ENCODE peak calls at places on chromosomes 3 and 15, in six cellular contexts. L is stomach; B is breast epithelium; Y is CD8-positive, alpha-beta T cell; K is endodermal cell; P is heart right ventricle. V is an unnamed sample.
A peak's percentile ranks its signal among the peaks of the same experiment; 100 is the strongest.

GRCh38 chr15:101698314-101698713 is 26.0 kb downstream of the TARS3 start:
- DNase-seq in B (no peak), P (no peak), L (no peak), Y (no peak), K (no peak), V (no peak)

GRCh38 chr15:74619916-74620635 is 4.4 kb downstream of the CLK3 start:
- DNase-seq in B (no peak), L (no peak), Y (no peak), P (no peak), K (no peak), V (no peak)

GRCh38 chr15:25542648-25543047 is 103.8 kb upstream of the UBE3A start:
- DNase-seq in L (no peak), P (no peak), Y (no peak), B (no peak), K (no peak), V (no peak)

GRCh38 chr3:173238091-173238490 is 97.1 kb upstream of the SPATA16 start:
- DNase-seq in Y (no peak), B (no peak), K (no peak), L (no peak), P (no peak), V (no peak)

GRCh38 chr3:59998040-59998439 is 948.2 kb upstream of the CFAP20DC start:
- DNase-seq in Y (no peak), K (no peak), P (no peak), L (no peak), B (no peak), V (no peak)

GRCh38 chr3:11389570-11390268 is 117.5 kb downstream of the ATG7 start:
- DNase-seq in L (no peak), P (no peak), K (no peak), B (no peak), Y (no peak), V (no peak)

GRCh38 chr15:77535845-77536244 is 96.9 kb downstream of the LINGO1 start:
- DNase-seq in Y (no peak), K (peak; percentile 53), B (no peak), L (no peak), P (no peak), V (no peak)

GRCh38 chr3:197356741-197357140 is 58.3 kb upstream of the DLG1 start:
- DNase-seq in B (no peak), K (no peak), L (no peak), P (no peak), Y (no peak), V (no peak)

GRCh38 chr3:181694805-181695660 is 16.7 kb upstream of the SOX2 start:
- DNase-seq in L (peak; percentile 47), B (peak; percentile 72), Y (no peak), K (peak; percentile 91), P (peak; percentile 48), V (no peak)

GRCh38 chr3:2823016-2823415 is 287.2 kb downstream of the IL5RA start:
- DNase-seq in K (no peak), L (no peak), Y (no peak), B (no peak), P (no peak), V (no peak)

GRCh38 chr15:55993804-55994539 is 560 bp upstream of the NEDD4 start:
- DNase-seq in B (no peak), K (peak; percentile 82), P (no peak), L (no peak), Y (no peak), V (no peak)

GRCh38 chr15:78205856-78206255 is 28.5 kb downstream of the ACSBG1 start:
- DNase-seq in K (no peak), B (peak; percentile 43), L (peak; percentile 23), Y (no peak), P (no peak), V (no peak)

GRCh38 chr3:100269410-100270217 is 8.8 kb downstream of the TBC1D23 start:
- DNase-seq in L (no peak), Y (no peak), K (no peak), B (no peak), P (no peak), V (no peak)

GRCh38 chr3:139559541-139559940 is 20.0 kb upstream of the RBP1 start:
- DNase-seq in Y (no peak), L (no peak), B (no peak), P (no peak), K (no peak), V (no peak)

GRCh38 chr3:169744332-169745054 is 20.4 kb downstream of the TERC start:
- DNase-seq in L (no peak), P (no peak), B (no peak), Y (no peak), K (no peak), V (no peak)

GRCh38 chr3:164179110-164179774 is 899.1 kb downstream of the SI start:
- DNase-seq in K (no peak), P (no peak), Y (no peak), B (no peak), L (no peak), V (no peak)

GRCh38 chr15:23866832-23867231 is 179.7 kb upstream of the NDN start:
- DNase-seq in B (no peak), L (no peak), Y (no peak), P (no peak), K (no peak), V (no peak)

GRCh38 chr15:54644796-54645195 is 551.9 kb downstream of the RSL24D1 start:
- DNase-seq in P (no peak), Y (no peak), K (no peak), B (no peak), L (no peak), V (no peak)

GRCh38 chr15:38636597-38636996 is 72.0 kb upstream of the RASGRP1 start:
- DNase-seq in B (no peak), Y (no peak), L (no peak), P (no peak), K (no peak), V (no peak)

GRCh38 chr15:33242669-33243191 is 48.2 kb upstream of the FMN1 start:
- DNase-seq in P (no peak), K (peak; percentile 58), B (no peak), L (no peak), Y (no peak), V (no peak)

GRCh38 chr3:160225181-160226025 is at the start of gene C3orf80:
- DNase-seq in B (no peak), P (peak; percentile 41), Y (peak; percentile 23), K (peak; percentile 91), L (peak; percentile 77), V (no peak)

GRCh38 chr15:68930268-68931022 is at the start of gene SPESP1:
- DNase-seq in L (peak; percentile 49), Y (peak; percentile 42), P (peak; percentile 85), B (no peak), K (no peak), V (no peak)

GRCh38 chr3:7015683-7016440 is 154.9 kb downstream of the GRM7 start:
- DNase-seq in L (no peak), K (no peak), B (no peak), P (no peak), Y (no peak), V (no peak)

GRCh38 chr3:54211097-54211496 is 88.7 kb downstream of the CACNA2D3 start:
- DNase-seq in P (no peak), L (no peak), B (no peak), Y (no peak), K (no peak), V (no peak)

GRCh38 chr3:35635407-35635806 is 3.9 kb upstream of the ARPP21 start:
- DNase-seq in K (no peak), P (no peak), B (no peak), L (no peak), Y (no peak), V (no peak)

GRCh38 chr15:39756806-39757522 is 25.7 kb downstream of the FSIP1 start:
- DNase-seq in Y (peak; percentile 33), P (no peak), K (no peak), L (no peak), B (no peak), V (no peak)

GRCh38 chr3:119322021-119322522 is 27.9 kb downstream of the ARHGAP31 start:
- DNase-seq in Y (no peak), B (no peak), K (no peak), L (no peak), P (no peak), V (no peak)

GRCh38 chr3:119323401-119324107 is 29.4 kb downstream of the ARHGAP31 start:
- DNase-seq in P (no peak), Y (no peak), L (no peak), B (no peak), K (peak; percentile 80), V (no peak)

GRCh38 chr3:119324899-119325298 is 30.7 kb downstream of the ARHGAP31 start:
- DNase-seq in L (no peak), K (no peak), B (no peak), P (no peak), Y (no peak), V (no peak)

GRCh38 chr3:119319311-119319710 is 25.1 kb downstream of the ARHGAP31 start:
- DNase-seq in Y (no peak), P (no peak), L (no peak), K (no peak), B (no peak), V (no peak)

GRCh38 chr3:119322523-119323400 is 28.6 kb downstream of the ARHGAP31 start:
- DNase-seq in B (peak; percentile 65), K (peak; percentile 93), Y (peak; percentile 92), L (peak; percentile 83), P (peak; percentile 90), V (peak; percentile 62)
- H3K27ac ChIP-seq in B (peak overlapping the region; percentile 98), K (peak overlapping the region; percentile 64), Y (peak overlapping the region; percentile 57), L (peak overlapping the region; percentile 84), P (peak overlapping the region; percentile 78), V (peak overlapping the region; percentile 87)

GRCh38 chr3:188006726-188007393 is 147.1 kb upstream of the LPP start:
- DNase-seq in L (no peak), P (peak; percentile 35), K (no peak), B (no peak), Y (no peak), V (no peak)
- TF ChIP-seq CTCF in L (no peak), P (no peak), K (no peak), B (no peak), Y (no peak), V (no peak)

DNA sequence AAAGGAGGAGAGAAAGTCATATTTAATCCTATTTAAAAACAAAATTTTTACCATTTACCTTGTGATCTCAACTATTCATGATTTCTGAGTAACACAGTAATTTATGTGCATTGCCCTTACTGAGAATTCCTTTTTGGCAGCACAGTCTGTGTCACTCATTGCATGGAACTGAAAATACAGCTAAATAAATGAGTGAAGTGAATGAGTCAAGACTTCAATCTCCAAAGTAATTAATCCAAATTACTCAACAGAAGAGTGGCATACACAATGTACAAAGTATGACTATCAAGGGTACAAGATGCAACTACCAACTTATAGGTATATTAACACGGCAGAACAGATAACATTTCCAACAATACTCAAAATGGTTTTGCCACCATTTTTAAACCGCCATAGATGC is 410.6 kb downstream of the SHQ1 start:
- DNase-seq in B (no peak), Y (no peak), P (no peak), K (no peak), L (no peak), V (no peak)
- H3K4me1 ChIP-seq in B (no peaks in the 10 kb centered on the region), Y (peaks cover 31% of the 10 kb centered on the region), P (peaks cover 55% of the 10 kb centered on the region), K (no peaks in the 10 kb centered on the region), L (peaks cover 65% of the 10 kb centered on the region), V (peaks cover 2% of the 10 kb centered on the region)

DNA sequence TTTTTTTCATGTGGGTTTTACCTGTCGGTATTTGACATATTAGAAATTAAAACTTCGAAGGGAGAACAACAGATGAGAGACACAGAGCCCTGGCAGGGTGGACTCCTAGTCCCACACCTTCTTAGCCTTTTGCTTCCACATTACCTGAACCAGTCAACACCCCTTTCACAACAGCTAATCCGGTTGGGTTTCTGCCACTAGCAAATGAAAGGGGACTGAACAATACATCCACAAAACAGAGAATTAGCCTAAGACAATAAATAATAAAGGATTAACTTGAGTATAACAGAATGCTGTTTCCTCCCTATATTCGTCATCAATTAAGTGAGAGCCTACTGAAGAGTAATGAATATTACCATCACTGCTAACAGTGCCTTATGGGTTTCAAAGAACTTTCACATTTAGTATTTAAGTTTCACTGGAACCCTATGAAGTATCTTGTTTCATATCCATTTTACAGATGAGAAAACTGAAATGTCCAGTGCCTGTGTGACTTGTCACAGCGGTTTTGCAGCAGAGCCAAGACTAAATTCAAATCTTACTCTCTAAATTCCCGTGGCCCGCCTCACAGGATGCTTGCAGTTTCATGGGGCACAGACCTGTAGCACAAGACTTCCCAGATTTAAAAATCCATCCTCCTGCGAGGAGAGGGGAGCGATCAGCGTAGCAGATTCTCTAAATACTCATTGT is 1.0 kb upstream of the RAB8B start:
- DNase-seq in Y (no peak), L (no peak), B (no peak), K (no peak), P (no peak), V (no peak)
- H3K27ac ChIP-seq in Y (peak overlapping the region; percentile 71), L (peak overlapping the region; percentile 49), B (peak overlapping the region; percentile 88), K (peak overlapping the region; percentile 87), P (peak overlapping the region; percentile 74), V (peak overlapping the region; percentile 35)

V was measured in thoracic aorta.